ENCODE peak calls at places on chromosomes 3 and 15, in ten cellular contexts. One of them, this sample, is unnamed.

GRCh38 chr3:148642214-148642613 is 55.5 kb upstream of the AGTR1 start:
- DNase-seq in NCI-H748 treated with DMSO at 0.1 percent for 48 hours: no peak
- DNase-seq in iris pigment epithelial cell: peak; percentile 27
- DNase-seq in skeletal muscle cell: no peak
- DNase-seq in HT1080: no peak
- DNase-seq in transverse colon: no peak
- DNase-seq in psoas muscle: no peak
- DNase-seq in lung microvascular endothelial cell: no peak
- DNase-seq in HS-27A: no peak
- DNase-seq in chondrocyte: no peak
- DNase-seq in this sample: no peak

GRCh38 chr3:152466784-152467183 is 198.1 kb downstream of the MBNL1 start:
- DNase-seq in skeletal muscle cell: peak; percentile 49
- DNase-seq in psoas muscle: no peak
- DNase-seq in lung microvascular endothelial cell: peak; percentile 51
- DNase-seq in NCI-H748 treated with DMSO at 0.1 percent for 48 hours: no peak
- DNase-seq in iris pigment epithelial cell: peak; percentile 92
- DNase-seq in transverse colon: no peak
- DNase-seq in HS-27A: no peak
- DNase-seq in chondrocyte: no peak
- DNase-seq in HT1080: peak; percentile 27
- DNase-seq in this sample: peak; percentile 33

GRCh38 chr3:43759297-43759782 is 68.6 kb downstream of the ABHD5 start:
- DNase-seq in HS-27A: peak; percentile 95
- DNase-seq in NCI-H748 treated with DMSO at 0.1 percent for 48 hours: no peak
- DNase-seq in psoas muscle: peak; percentile 33
- DNase-seq in HT1080: peak; percentile 97
- DNase-seq in chondrocyte: no peak
- DNase-seq in lung microvascular endothelial cell: peak; percentile 85
- DNase-seq in transverse colon: no peak
- DNase-seq in iris pigment epithelial cell: peak; percentile 68
- DNase-seq in skeletal muscle cell: no peak
- DNase-seq in this sample: peak; percentile 71

GRCh38 chr3:36903119-36903882 is 41.6 kb downstream of the TRANK1 start:
- DNase-seq in NCI-H748 treated with DMSO at 0.1 percent for 48 hours: no peak
- DNase-seq in lung microvascular endothelial cell: no peak
- DNase-seq in transverse colon: no peak
- DNase-seq in chondrocyte: no peak
- DNase-seq in skeletal muscle cell: no peak
- DNase-seq in iris pigment epithelial cell: no peak
- DNase-seq in HT1080: no peak
- DNase-seq in HS-27A: no peak
- DNase-seq in psoas muscle: no peak
- DNase-seq in this sample: no peak

GRCh38 chr15:65249641-65250040 is 37.0 kb downstream of the PARP16 start:
- DNase-seq in NCI-H748 treated with DMSO at 0.1 percent for 48 hours: no peak
- DNase-seq in skeletal muscle cell: no peak
- DNase-seq in HT1080: no peak
- DNase-seq in HS-27A: no peak
- DNase-seq in lung microvascular endothelial cell: no peak
- DNase-seq in iris pigment epithelial cell: no peak
- DNase-seq in chondrocyte: no peak
- DNase-seq in transverse colon: no peak
- DNase-seq in psoas muscle: no peak
- DNase-seq in this sample: no peak

GRCh38 chr3:17686613-17687012 is 55.8 kb downstream of the TBC1D5 start:
- DNase-seq in skeletal muscle cell: no peak
- DNase-seq in iris pigment epithelial cell: peak; percentile 7
- DNase-seq in lung microvascular endothelial cell: no peak
- DNase-seq in psoas muscle: no peak
- DNase-seq in transverse colon: no peak
- DNase-seq in HT1080: peak; percentile 23
- DNase-seq in chondrocyte: no peak
- DNase-seq in HS-27A: peak; percentile 3
- DNase-seq in NCI-H748 treated with DMSO at 0.1 percent for 48 hours: no peak
- DNase-seq in this sample: peak; percentile 45

GRCh38 chr15:39657714-39658113 is 76.8 kb downstream of the THBS1 start:
- DNase-seq in chondrocyte: no peak
- DNase-seq in skeletal muscle cell: no peak
- DNase-seq in lung microvascular endothelial cell: no peak
- DNase-seq in HT1080: peak; percentile 67
- DNase-seq in transverse colon: no peak
- DNase-seq in HS-27A: peak; percentile 79
- DNase-seq in iris pigment epithelial cell: peak; percentile 84
- DNase-seq in psoas muscle: no peak
- DNase-seq in NCI-H748 treated with DMSO at 0.1 percent for 48 hours: no peak
- DNase-seq in this sample: peak; percentile 84

GRCh38 chr3:171186383-171186782 is 159.9 kb upstream of the SLC2A2 start:
- DNase-seq in skeletal muscle cell: no peak
- DNase-seq in chondrocyte: no peak
- DNase-seq in HS-27A: no peak
- DNase-seq in iris pigment epithelial cell: no peak
- DNase-seq in psoas muscle: no peak
- DNase-seq in transverse colon: no peak
- DNase-seq in HT1080: no peak
- DNase-seq in lung microvascular endothelial cell: no peak
- DNase-seq in NCI-H748 treated with DMSO at 0.1 percent for 48 hours: no peak
- DNase-seq in this sample: no peak

GRCh38 chr3:183259087-183259486 is 6.0 kb downstream of the B3GNT5 start:
- DNase-seq in transverse colon: no peak
- DNase-seq in skeletal muscle cell: no peak
- DNase-seq in psoas muscle: no peak
- DNase-seq in NCI-H748 treated with DMSO at 0.1 percent for 48 hours: no peak
- DNase-seq in HT1080: no peak
- DNase-seq in iris pigment epithelial cell: no peak
- DNase-seq in HS-27A: no peak
- DNase-seq in lung microvascular endothelial cell: no peak
- DNase-seq in chondrocyte: no peak
- DNase-seq in this sample: no peak

GRCh38 chr3:123449092-123449985 is 449 bp upstream of the ADCY5 start:
- DNase-seq in skeletal muscle cell: no peak
- DNase-seq in chondrocyte: no peak
- DNase-seq in NCI-H748 treated with DMSO at 0.1 percent for 48 hours: no peak
- DNase-seq in lung microvascular endothelial cell: peak; percentile 24
- DNase-seq in transverse colon: peak; percentile 26
- DNase-seq in HS-27A: no peak
- DNase-seq in iris pigment epithelial cell: peak; percentile 44
- DNase-seq in psoas muscle: peak; percentile 40
- DNase-seq in HT1080: no peak
- DNase-seq in this sample: peak; percentile 11

GRCh38 chr3:149174901-149175300 is 45.5 kb downstream of the HPS3 start:
- DNase-seq in HS-27A: no peak
- DNase-seq in HT1080: no peak
- DNase-seq in chondrocyte: no peak
- DNase-seq in lung microvascular endothelial cell: no peak
- DNase-seq in skeletal muscle cell: no peak
- DNase-seq in iris pigment epithelial cell: peak; percentile 56
- DNase-seq in NCI-H748 treated with DMSO at 0.1 percent for 48 hours: no peak
- DNase-seq in transverse colon: no peak
- DNase-seq in psoas muscle: no peak
- DNase-seq in this sample: peak; percentile 53

This sample was measured in RPMI7951.